ENCODE peak calls at places on chromosomes 5 and 9, in nine cellular contexts. P, K, D, M, E, U, Q, F and Z are unnamed samples.

GRCh38 chr9:71675857-71676165 is 92.5 kb downstream of the CEMIP2 start:
- DNase-seq in P (no peak), K (no peak), D (no peak), M (no peak), E (no peak), U (no peak), Q (no peak), F (no peak), Z (no peak)

GRCh38 chr9:96651626-96652025 is 3.5 kb downstream of the PRXL2C start:
- DNase-seq in P (peak), K (peak), D (no peak), M (no peak), E (peak), U (peak), Q (no peak), F (no peak), Z (no peak)

GRCh38 chr9:125439434-125440272 is 178.0 kb downstream of the GAPVD1 start:
- DNase-seq in P (no peak), K (no peak), D (no peak), M (no peak), E (no peak), U (no peak), Q (no peak), F (no peak), Z (no peak)

GRCh38 chr9:69314547-69314946 is 10.5 kb upstream of the ENTREP1 start:
- DNase-seq in P (no peak), K (no peak), D (no peak), M (no peak), E (peak), U (peak), Q (no peak), F (no peak), Z (no peak)

GRCh38 chr5:35029333-35029732 is 18.4 kb downstream of the AGXT2 start:
- DNase-seq in P (no peak), K (no peak), D (no peak), M (no peak), E (peak), U (peak), Q (no peak), F (no peak), Z (no peak)

GRCh38 chr9:32603914-32604852 is 31.2 kb upstream of the NDUFB6 start:
- DNase-seq in P (no peak), K (peak), D (no peak), M (peak), E (peak), U (no peak), Q (no peak), F (no peak), Z (no peak)

GRCh38 chr5:145465487-145466263 is 369.5 kb downstream of the PRELID2 start:
- DNase-seq in P (no peak), K (no peak), D (no peak), M (no peak), E (no peak), U (peak), Q (no peak), F (no peak), Z (no peak)

GRCh38 chr5:128537306-128537998 is 593 bp downstream of the FBN2 start:
- DNase-seq in P (no peak), K (peak), D (no peak), M (no peak), E (peak), U (no peak), Q (peak), F (no peak), Z (no peak)

GRCh38 chr9:138008081-138008841 is 130.7 kb downstream of the CACNA1B start:
- DNase-seq in P (no peak), K (no peak), D (no peak), M (no peak), E (no peak), U (no peak), Q (no peak), F (no peak), Z (no peak)

GRCh38 chr5:138844812-138845513 is 30.2 kb downstream of the LRRTM2 start:
- DNase-seq in P (no peak), K (no peak), D (no peak), M (no peak), E (peak), U (peak), Q (no peak), F (no peak), Z (no peak)

GRCh38 chr5:150999704-151000452 is 20.5 kb upstream of the GPX3 start:
- DNase-seq in P (no peak), K (no peak), D (no peak), M (no peak), E (peak), U (no peak), Q (no peak), F (no peak), Z (no peak)

GRCh38 chr5:172005708-172006377 is 595 bp downstream of the FBXW11 start:
- DNase-seq in P (no peak), K (peak), D (peak), M (peak), E (peak), U (no peak), Q (peak), F (no peak), Z (no peak)

GRCh38 chr5:131364507-131365050 is 100.7 kb downstream of the CDC42SE2 start:
- DNase-seq in P (no peak), K (no peak), D (no peak), M (no peak), E (no peak), U (no peak), Q (no peak), F (no peak), Z (no peak)

GRCh38 chr9:128943832-128944620 is 3.4 kb downstream of the DOLK start:
- DNase-seq in P (no peak), K (no peak), D (no peak), M (no peak), E (no peak), U (no peak), Q (no peak), F (no peak), Z (no peak)

GRCh38 chr9:92954078-92954861 is 6.9 kb downstream of the FGD3 start:
- DNase-seq in P (no peak), K (no peak), D (peak), M (peak), E (peak), U (peak), Q (no peak), F (no peak), Z (no peak)

GRCh38 chr5:78649816-78650561 is 1.4 kb upstream of the LHFPL2 start:
- DNase-seq in P (no peak), K (no peak), D (no peak), M (no peak), E (peak), U (peak), Q (no peak), F (no peak), Z (no peak)

GRCh38 chr9:13534006-13534405 is 254.5 kb upstream of the MPDZ start:
- DNase-seq in P (no peak), K (no peak), D (no peak), M (no peak), E (no peak), U (no peak), Q (no peak), F (no peak), Z (no peak)

GRCh38 chr5:77645158-77645994 is 6.9 kb upstream of the OTP start:
- DNase-seq in P (no peak), K (peak), D (no peak), M (peak), E (no peak), U (no peak), Q (no peak), F (no peak), Z (no peak)

GRCh38 chr5:64811050-64811640 is 42.4 kb downstream of the CWC27 start:
- DNase-seq in P (peak), K (peak), D (no peak), M (peak), E (peak), U (peak), Q (peak), F (no peak), Z (peak)